ENCODE peak calls at places on chromosomes 4 and X, in eight cellular contexts. One of them, this sample, is unnamed.

GRCh38 chr4:8771258-8771590 is 100.4 kb downstream of the HMX1 start:
- DNase-seq in iPS DF 6.9: no peak
- DNase-seq in colonic mucosa: no peak
- DNase-seq in tibial artery: no peak
- DNase-seq in GM12865: no peak
- DNase-seq in endodermal cell: peak; percentile 68
- DNase-seq in fibroblast of pulmonary artery: no peak
- DNase-seq in hepatocyte: no peak
- DNase-seq in this sample: peak; percentile 1

GRCh38 chrX:45740291-45740690 is 539.6 kb upstream of the DIPK2B start:
- DNase-seq in iPS DF 6.9: no peak
- DNase-seq in colonic mucosa: no peak
- DNase-seq in tibial artery: no peak
- DNase-seq in GM12865: no peak
- DNase-seq in endodermal cell: no peak
- DNase-seq in fibroblast of pulmonary artery: no peak
- DNase-seq in hepatocyte: no peak
- DNase-seq in this sample: no peak

GRCh38 chr4:10198365-10198764 is 81.8 kb upstream of the WDR1 start:
- DNase-seq in iPS DF 6.9: no peak
- DNase-seq in colonic mucosa: peak; percentile 7
- DNase-seq in tibial artery: no peak
- DNase-seq in GM12865: no peak
- DNase-seq in endodermal cell: peak; percentile 55
- DNase-seq in fibroblast of pulmonary artery: no peak
- DNase-seq in hepatocyte: no peak
- DNase-seq in this sample: no peak

GRCh38 chr4:95107635-95108034 is 349.9 kb downstream of the BMPR1B start:
- DNase-seq in iPS DF 6.9: no peak
- DNase-seq in colonic mucosa: peak; percentile 32
- DNase-seq in tibial artery: no peak
- DNase-seq in GM12865: no peak
- DNase-seq in endodermal cell: no peak
- DNase-seq in fibroblast of pulmonary artery: peak; percentile 33
- DNase-seq in hepatocyte: peak; percentile 55
- DNase-seq in this sample: no peak

GRCh38 chrX:6383911-6384310 is 151.0 kb downstream of the VCX3A start:
- DNase-seq in iPS DF 6.9: no peak
- DNase-seq in colonic mucosa: no peak
- DNase-seq in tibial artery: no peak
- DNase-seq in GM12865: no peak
- DNase-seq in endodermal cell: peak; percentile 66
- DNase-seq in fibroblast of pulmonary artery: no peak
- DNase-seq in hepatocyte: no peak
- DNase-seq in this sample: no peak

GRCh38 chrX:65601530-65602281 is 65.7 kb upstream of the MSN start:
- DNase-seq in iPS DF 6.9: no peak
- DNase-seq in colonic mucosa: peak; percentile 82
- DNase-seq in tibial artery: peak; percentile 88
- DNase-seq in GM12865: peak; percentile 59
- DNase-seq in endodermal cell: no peak
- DNase-seq in fibroblast of pulmonary artery: peak; percentile 96
- DNase-seq in hepatocyte: peak; percentile 34
- DNase-seq in this sample: peak; percentile 75

GRCh38 chrX:86241547-86241946 is 93.3 kb downstream of the DACH2 start:
- DNase-seq in iPS DF 6.9: no peak
- DNase-seq in colonic mucosa: no peak
- DNase-seq in tibial artery: no peak
- DNase-seq in GM12865: no peak
- DNase-seq in endodermal cell: no peak
- DNase-seq in fibroblast of pulmonary artery: no peak
- DNase-seq in hepatocyte: no peak
- DNase-seq in this sample: no peak

GRCh38 chr4:188201851-188202250 is 62.6 kb downstream of the TRIML1 start:
- DNase-seq in iPS DF 6.9: no peak
- DNase-seq in colonic mucosa: no peak
- DNase-seq in tibial artery: no peak
- DNase-seq in GM12865: no peak
- DNase-seq in endodermal cell: no peak
- DNase-seq in fibroblast of pulmonary artery: no peak
- DNase-seq in hepatocyte: no peak
- DNase-seq in this sample: no peak

GRCh38 chrX:7889680-7890079 is 37.5 kb downstream of the PNPLA4 start:
- DNase-seq in iPS DF 6.9: no peak
- DNase-seq in colonic mucosa: no peak
- DNase-seq in tibial artery: no peak
- DNase-seq in GM12865: no peak
- DNase-seq in endodermal cell: no peak
- DNase-seq in fibroblast of pulmonary artery: peak; percentile 0
- DNase-seq in hepatocyte: no peak
- DNase-seq in this sample: no peak

GRCh38 chr4:90419124-90419711 is 292.0 kb downstream of the CCSER1 start:
- DNase-seq in iPS DF 6.9: peak; percentile 4
- DNase-seq in colonic mucosa: no peak
- DNase-seq in tibial artery: no peak
- DNase-seq in GM12865: peak; percentile 18
- DNase-seq in endodermal cell: no peak
- DNase-seq in fibroblast of pulmonary artery: peak; percentile 59
- DNase-seq in hepatocyte: peak; percentile 50
- DNase-seq in this sample: no peak

GRCh38 chrX:31931225-31931624 is 859.4 kb upstream of the FTHL17 start:
- DNase-seq in iPS DF 6.9: no peak
- DNase-seq in colonic mucosa: no peak
- DNase-seq in tibial artery: no peak
- DNase-seq in GM12865: no peak
- DNase-seq in endodermal cell: no peak
- DNase-seq in fibroblast of pulmonary artery: peak; percentile 39
- DNase-seq in hepatocyte: no peak
- DNase-seq in this sample: no peak

GRCh38 chr4:16082424-16083216 is 1.2 kb downstream of the PROM1 start:
- DNase-seq in iPS DF 6.9: peak; percentile 47
- DNase-seq in colonic mucosa: peak; percentile 45
- DNase-seq in tibial artery: no peak
- DNase-seq in GM12865: no peak
- DNase-seq in endodermal cell: peak; percentile 96
- DNase-seq in fibroblast of pulmonary artery: peak; percentile 6
- DNase-seq in hepatocyte: peak; percentile 73
- DNase-seq in this sample: no peak

GRCh38 chr4:16078195-16078756 is 5.5 kb downstream of the PROM1 start:
- DNase-seq in iPS DF 6.9: no peak
- DNase-seq in colonic mucosa: no peak
- DNase-seq in tibial artery: no peak
- DNase-seq in GM12865: no peak
- DNase-seq in endodermal cell: peak; percentile 46
- DNase-seq in fibroblast of pulmonary artery: no peak
- DNase-seq in hepatocyte: no peak
- DNase-seq in this sample: no peak

GRCh38 chr4:16083217-16084191 is at the start of gene PROM1:
- DNase-seq in iPS DF 6.9: peak; percentile 54
- DNase-seq in colonic mucosa: peak; percentile 60
- DNase-seq in tibial artery: no peak
- DNase-seq in GM12865: no peak
- DNase-seq in endodermal cell: peak; percentile 85
- DNase-seq in fibroblast of pulmonary artery: no peak
- DNase-seq in hepatocyte: peak; percentile 57
- DNase-seq in this sample: peak; percentile 19

GRCh38 chr4:16079046-16079445 is 4.8 kb downstream of the PROM1 start:
- DNase-seq in iPS DF 6.9: no peak
- DNase-seq in colonic mucosa: no peak
- DNase-seq in tibial artery: no peak
- DNase-seq in GM12865: peak; percentile 46
- DNase-seq in endodermal cell: peak; percentile 17
- DNase-seq in fibroblast of pulmonary artery: peak; percentile 18
- DNase-seq in hepatocyte: peak; percentile 29
- DNase-seq in this sample: no peak

GRCh38 chr4:16082038-16082423 is 1.8 kb downstream of the PROM1 start:
- DNase-seq in iPS DF 6.9: no peak
- DNase-seq in colonic mucosa: no peak
- DNase-seq in tibial artery: no peak
- DNase-seq in GM12865: no peak
- DNase-seq in endodermal cell: peak; percentile 63
- DNase-seq in fibroblast of pulmonary artery: no peak
- DNase-seq in hepatocyte: no peak
- DNase-seq in this sample: no peak
- H3K4me3 ChIP-seq in iPS DF 6.9: peak overlapping the region; percentile 77
- H3K4me3 ChIP-seq in colonic mucosa: peak overlapping the region; percentile 57
- H3K4me3 ChIP-seq in tibial artery: peak overlapping the region; percentile 53
- H3K4me3 ChIP-seq in GM12865: no peak overlapping the region
- H3K4me3 ChIP-seq in endodermal cell: peak overlapping the region; percentile 90
- H3K4me3 ChIP-seq in fibroblast of pulmonary artery: no peak overlapping the region
- H3K4me3 ChIP-seq in hepatocyte: peak overlapping the region; percentile 73
- H3K4me3 ChIP-seq in this sample: peak overlapping the region; percentile 73

GRCh38 chr4:81459233-81459632 is 12.5 kb downstream of the RASGEF1B start:
- DNase-seq in iPS DF 6.9: no peak
- DNase-seq in colonic mucosa: no peak
- DNase-seq in tibial artery: no peak
- DNase-seq in GM12865: no peak
- DNase-seq in endodermal cell: no peak
- DNase-seq in fibroblast of pulmonary artery: no peak
- DNase-seq in hepatocyte: no peak
- DNase-seq in this sample: no peak
- H3K4me3 ChIP-seq in iPS DF 6.9: no peak overlapping the region
- H3K4me3 ChIP-seq in colonic mucosa: no peak overlapping the region
- H3K4me3 ChIP-seq in tibial artery: no peak overlapping the region
- H3K4me3 ChIP-seq in GM12865: no peak overlapping the region
- H3K4me3 ChIP-seq in endodermal cell: no peak overlapping the region
- H3K4me3 ChIP-seq in fibroblast of pulmonary artery: no peak overlapping the region
- H3K4me3 ChIP-seq in hepatocyte: no peak overlapping the region
- H3K4me3 ChIP-seq in this sample: no peak overlapping the region

GRCh38 chrX:103309860-103310591 is 764 bp downstream of the BEX2 start:
- DNase-seq in iPS DF 6.9: no peak
- DNase-seq in colonic mucosa: no peak
- DNase-seq in tibial artery: no peak
- DNase-seq in GM12865: no peak
- DNase-seq in endodermal cell: peak; percentile 67
- DNase-seq in fibroblast of pulmonary artery: no peak
- DNase-seq in hepatocyte: peak; percentile 3
- DNase-seq in this sample: no peak
- H3K4me3 ChIP-seq in iPS DF 6.9: peak overlapping the region; percentile 97
- H3K4me3 ChIP-seq in colonic mucosa: peak overlapping the region; percentile 54
- H3K4me3 ChIP-seq in tibial artery: peak overlapping the region; percentile 40
- H3K4me3 ChIP-seq in GM12865: peak overlapping the region; percentile 41
- H3K4me3 ChIP-seq in endodermal cell: peak overlapping the region; percentile 75
- H3K4me3 ChIP-seq in fibroblast of pulmonary artery: peak overlapping the region; percentile 44
- H3K4me3 ChIP-seq in hepatocyte: peak overlapping the region; percentile 58
- H3K4me3 ChIP-seq in this sample: peak overlapping the region; percentile 63

DNA sequence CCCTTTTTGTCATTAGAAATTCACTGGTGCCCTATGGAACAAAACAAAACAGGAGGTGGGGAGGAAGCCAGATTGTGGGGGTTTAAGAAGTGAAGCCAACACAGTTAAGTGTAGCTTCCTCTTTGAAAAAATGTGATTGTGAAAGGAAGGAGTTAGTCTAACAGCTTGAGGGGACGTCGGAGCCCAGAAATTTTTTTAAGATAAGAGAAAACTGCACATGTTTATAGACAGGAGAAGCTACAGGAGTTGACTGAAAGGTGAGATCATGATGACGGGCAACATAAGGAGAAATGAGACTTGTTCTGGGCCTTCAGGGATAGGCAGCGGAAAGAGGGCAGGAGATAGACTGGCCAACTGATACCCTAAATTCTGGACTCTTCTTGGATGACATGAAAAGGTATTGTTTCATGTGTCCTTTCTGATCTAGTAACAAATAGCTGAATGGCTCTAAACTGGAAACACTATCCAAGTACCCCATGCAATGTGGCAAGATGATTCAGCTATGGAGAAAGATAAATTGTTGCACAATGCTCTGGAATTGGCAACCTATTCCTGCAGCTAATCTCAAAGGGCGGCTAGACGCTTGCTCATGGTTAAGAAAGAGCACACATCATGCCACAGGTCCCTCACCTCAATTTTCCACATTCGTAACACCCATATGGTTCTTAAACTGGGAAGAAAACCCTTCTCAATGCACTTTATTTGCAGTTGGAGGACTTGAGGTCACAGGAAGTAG is 3.7 kb upstream of the HDAC8 start:
- DNase-seq in iPS DF 6.9: no peak
- DNase-seq in colonic mucosa: no peak
- DNase-seq in tibial artery: no peak
- DNase-seq in GM12865: no peak
- DNase-seq in endodermal cell: no peak
- DNase-seq in fibroblast of pulmonary artery: peak; percentile 87
- DNase-seq in hepatocyte: no peak
- DNase-seq in this sample: no peak
- H3K4me3 ChIP-seq in iPS DF 6.9: no peak overlapping the region
- H3K4me3 ChIP-seq in colonic mucosa: no peak overlapping the region
- H3K4me3 ChIP-seq in tibial artery: no peak overlapping the region
- H3K4me3 ChIP-seq in GM12865: no peak overlapping the region
- H3K4me3 ChIP-seq in endodermal cell: no peak overlapping the region
- H3K4me3 ChIP-seq in fibroblast of pulmonary artery: no peak overlapping the region
- H3K4me3 ChIP-seq in hepatocyte: no peak overlapping the region
- H3K4me3 ChIP-seq in this sample: no peak overlapping the region

This sample was measured in left ventricle myocardium inferior.